ENCODE peak calls at places on chromosome 12, in five cellular contexts. O, I, J, U and A are unnamed samples. For H3K4me1, the result is how much of the 10 kb centered on the place peaks cover.

GRCh38 chr12:121539908-121540307 is 40.9 kb downstream of the KDM2B start:
- ATAC-seq in O (no peak), I (no peak), J (no peak), U (no peak), A (no peak)

GRCh38 chr12:124938066-124938465 is 23.6 kb upstream of the UBC start:
- ATAC-seq in O (no peak), I (peak), J (no peak), U (no peak), A (no peak)

GRCh38 chr12:90428881-90429280 is 526.1 kb downstream of the CCER1 start:
- ATAC-seq in O (no peak), I (no peak), J (no peak), U (no peak), A (no peak)

GRCh38 chr12:78156751-78157150 is 326.1 kb downstream of the NAV3 start:
- ATAC-seq in O (no peak), I (no peak), J (no peak), U (no peak), A (no peak)

GRCh38 chr12:91109148-91109564 is 2.1 kb downstream of the LUM start:
- ATAC-seq in O (peak), I (peak), J (peak), U (peak), A (peak)

GRCh38 chr12:110538869-110539622 is 36.9 kb downstream of the RAD9B start:
- ATAC-seq in O (no peak), I (no peak), J (no peak), U (peak), A (no peak)

GRCh38 chr12:72510772-72511171 is 238.6 kb downstream of the TRHDE start:
- ATAC-seq in O (no peak), I (no peak), J (no peak), U (no peak), A (no peak)

GRCh38 chr12:112261559-112261958 is 120.7 kb downstream of the HECTD4 start:
- ATAC-seq in O (no peak), I (no peak), J (peak), U (peak), A (no peak)

GRCh38 chr12:3107071-3107583 is 29.9 kb downstream of the TSPAN9 start:
- ATAC-seq in O (no peak), I (no peak), J (no peak), U (peak), A (no peak)

GRCh38 chr12:115956674-115957073 is 320.8 kb downstream of the MED13L start:
- ATAC-seq in O (no peak), I (no peak), J (no peak), U (no peak), A (no peak)

GRCh38 chr12:29316772-29317171 is 64.2 kb downstream of the ERGIC2 start:
- ATAC-seq in O (no peak), I (no peak), J (peak), U (no peak), A (no peak)

DNA sequence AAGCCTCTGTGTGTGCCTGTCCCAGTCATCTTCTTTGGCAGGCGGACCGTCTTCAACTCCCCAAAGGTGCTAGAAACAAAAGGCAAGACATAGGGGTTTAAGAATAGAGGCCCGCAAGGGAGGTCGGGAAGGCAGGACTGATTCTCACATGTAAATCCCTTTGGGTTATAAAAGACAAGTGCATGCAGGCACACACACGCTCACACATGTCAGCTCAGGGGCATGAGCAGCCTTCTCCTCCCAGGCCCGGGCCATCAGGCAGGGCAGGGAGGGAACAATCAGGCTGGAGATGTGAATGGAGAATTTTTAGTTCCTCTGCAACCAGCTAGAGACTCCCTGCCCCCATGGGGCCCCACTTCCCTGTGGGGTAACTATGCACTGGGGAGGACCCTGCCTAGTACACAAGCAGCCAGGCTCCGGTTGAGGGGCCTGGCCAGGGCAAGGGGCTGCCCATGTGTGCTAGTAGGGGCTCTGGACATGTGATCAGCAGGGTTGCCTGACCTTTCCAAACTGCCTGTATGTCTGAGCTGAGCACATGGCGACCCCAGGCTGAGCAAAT is 107.2 kb downstream of the RBM19 start:
- ATAC-seq in O (no peak), I (no peak), J (no peak), U (no peak), A (no peak)
- H3K4me1 ChIP-seq in O (under half), I (under half), J (under half), U (under half), A (under half)

DNA sequence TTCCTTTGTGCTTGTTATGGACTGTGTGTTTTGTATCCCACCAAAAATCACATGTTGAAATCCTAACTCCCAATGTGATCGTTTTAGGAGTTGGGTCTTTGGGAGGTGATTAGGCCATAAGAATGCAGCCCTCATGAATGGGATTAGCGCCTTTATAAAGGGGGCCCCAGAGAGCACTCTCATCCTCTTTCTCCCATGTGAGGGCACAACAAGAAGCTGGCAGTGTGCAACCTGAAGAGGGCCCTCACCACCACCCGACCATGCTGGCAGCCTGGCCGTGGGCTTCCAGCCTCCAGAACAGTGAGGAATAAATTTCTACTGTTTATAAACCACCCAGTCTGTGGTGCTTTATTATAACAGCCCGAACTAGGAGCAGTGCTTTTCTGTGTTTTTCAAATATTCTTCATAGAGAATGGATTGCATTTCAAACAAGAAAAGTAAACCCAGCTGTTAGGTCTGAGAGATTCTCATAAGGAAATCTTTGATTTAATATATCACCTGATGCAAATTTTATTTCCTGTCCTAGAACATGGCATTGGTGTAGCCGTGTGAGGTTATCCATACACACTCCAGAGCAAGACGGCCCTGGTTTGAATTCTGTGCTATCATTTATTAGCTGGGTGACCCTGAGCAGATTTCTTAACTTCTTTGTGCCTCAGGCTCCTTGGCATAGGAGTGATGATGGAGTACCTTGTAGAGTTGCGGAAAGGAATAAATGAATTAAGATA is 27.8 kb downstream of the HSPB8 start:
- ATAC-seq in O (no peak), I (no peak), J (no peak), U (no peak), A (no peak)
- TF ChIP-seq EP300 in O (no peak), I (no peak), J (no peak), U (no peak), A (no peak)

DNA sequence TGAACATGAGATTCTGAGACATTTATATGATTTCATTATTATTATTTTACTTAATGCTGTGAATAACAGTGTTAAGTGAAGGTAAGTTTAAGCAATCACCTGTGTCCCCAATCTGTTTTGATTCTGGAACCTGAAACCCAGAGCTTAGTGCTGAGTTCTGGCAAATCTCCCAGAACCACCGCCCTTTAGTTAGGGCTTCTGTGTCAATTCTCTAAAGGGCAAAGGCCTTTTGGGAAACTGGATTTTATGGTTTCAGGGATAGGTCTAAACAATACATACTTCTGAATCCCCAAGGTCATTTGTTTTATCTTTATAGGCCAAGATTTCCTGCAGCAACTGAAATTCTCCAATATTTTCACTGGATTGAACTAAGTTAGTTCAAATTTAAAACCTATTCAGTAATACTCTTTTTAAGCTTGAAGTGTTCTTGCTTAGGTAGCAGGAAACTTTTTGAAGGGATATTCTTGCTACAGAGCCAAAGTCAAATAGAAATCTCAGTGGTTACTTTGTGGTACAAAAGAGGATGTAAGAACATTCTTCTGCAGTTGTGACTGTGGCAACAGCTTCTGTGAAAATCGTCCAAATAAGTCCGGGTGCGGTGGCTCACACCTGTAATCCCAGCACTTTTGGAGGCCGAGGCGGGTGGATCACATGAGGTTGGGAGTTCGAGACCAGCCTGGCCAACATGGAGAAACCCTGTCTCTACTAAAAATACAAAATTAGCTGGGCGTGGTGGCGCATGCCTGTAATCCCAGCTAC is 10.0 kb upstream of the PKP2 start:
- ATAC-seq in O (no peak), I (peak), J (no peak), U (no peak), A (no peak)
- H3K4me1 ChIP-seq in O (under half), I (under half), J (under half), U (under half), A (under half)

DNA sequence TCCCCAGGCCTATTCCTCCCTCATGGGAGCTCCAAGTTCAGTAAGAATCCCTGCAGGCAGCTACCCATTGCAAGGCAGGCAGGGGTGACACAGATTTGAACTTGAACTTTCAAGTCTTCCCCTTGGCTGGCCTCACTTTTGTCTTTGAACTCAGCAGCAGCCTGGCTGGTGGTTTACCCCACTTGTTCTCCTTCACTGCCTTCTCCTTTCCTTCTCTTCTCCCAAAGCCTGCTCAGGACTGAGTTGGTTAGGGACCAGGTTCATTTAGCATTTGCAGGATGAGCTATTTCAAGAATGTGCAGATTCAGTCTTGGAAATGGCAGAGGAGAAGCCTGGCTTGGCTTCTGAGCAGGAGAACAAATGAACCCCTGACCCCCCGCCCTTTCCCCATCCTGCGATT is 67.7 kb upstream of the TBX3 start:
- ATAC-seq in O (no peak), I (no peak), J (no peak), U (no peak), A (no peak)
- TF ChIP-seq EP300 in O (no peak), I (no peak), J (no peak), U (no peak), A (no peak)

DNA sequence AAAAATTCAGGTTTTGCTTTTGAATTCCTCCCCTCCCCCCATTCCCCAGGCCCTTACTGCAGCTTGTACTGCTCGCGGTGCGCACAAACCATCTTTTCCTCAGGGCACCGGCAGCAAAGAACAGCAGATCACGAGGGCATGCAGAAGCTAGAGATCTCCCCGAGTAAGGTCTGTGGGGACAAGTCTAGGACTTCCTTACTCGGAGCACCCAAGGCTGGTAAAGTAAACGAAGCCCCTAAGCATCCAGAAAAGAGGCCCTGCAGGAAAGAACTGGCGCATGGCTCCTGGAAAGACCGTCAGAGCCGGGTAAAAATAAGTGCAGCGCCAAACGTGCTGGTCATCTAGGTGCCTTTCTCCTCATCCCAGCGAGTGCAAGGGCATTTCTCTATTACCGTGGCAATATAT is 709 bp downstream of the LDHB start:
- ATAC-seq in O (peak), I (peak), J (peak), U (peak), A (peak)
- H3K4me1 ChIP-seq in O (under half), I (under half), J (under half), U (under half), A (under half)

GRCh38 chr12:106285993-106286392 is 16.5 kb upstream of the TCP11L2 start:
- ATAC-seq in O (no peak), I (peak), J (no peak), U (no peak), A (no peak)

GRCh38 chr12:106281056-106281782 is 21.3 kb upstream of the TCP11L2 start:
- ATAC-seq in O (no peak), I (no peak), J (no peak), U (no peak), A (no peak)

GRCh38 chr12:106287364-106287763 is 15.2 kb upstream of the TCP11L2 start:
- ATAC-seq in O (no peak), I (no peak), J (no peak), U (no peak), A (no peak)

GRCh38 chr12:106282457-106283097 is 20.0 kb upstream of the TCP11L2 start:
- ATAC-seq in O (peak), I (peak), J (peak), U (peak), A (peak)

DNA sequence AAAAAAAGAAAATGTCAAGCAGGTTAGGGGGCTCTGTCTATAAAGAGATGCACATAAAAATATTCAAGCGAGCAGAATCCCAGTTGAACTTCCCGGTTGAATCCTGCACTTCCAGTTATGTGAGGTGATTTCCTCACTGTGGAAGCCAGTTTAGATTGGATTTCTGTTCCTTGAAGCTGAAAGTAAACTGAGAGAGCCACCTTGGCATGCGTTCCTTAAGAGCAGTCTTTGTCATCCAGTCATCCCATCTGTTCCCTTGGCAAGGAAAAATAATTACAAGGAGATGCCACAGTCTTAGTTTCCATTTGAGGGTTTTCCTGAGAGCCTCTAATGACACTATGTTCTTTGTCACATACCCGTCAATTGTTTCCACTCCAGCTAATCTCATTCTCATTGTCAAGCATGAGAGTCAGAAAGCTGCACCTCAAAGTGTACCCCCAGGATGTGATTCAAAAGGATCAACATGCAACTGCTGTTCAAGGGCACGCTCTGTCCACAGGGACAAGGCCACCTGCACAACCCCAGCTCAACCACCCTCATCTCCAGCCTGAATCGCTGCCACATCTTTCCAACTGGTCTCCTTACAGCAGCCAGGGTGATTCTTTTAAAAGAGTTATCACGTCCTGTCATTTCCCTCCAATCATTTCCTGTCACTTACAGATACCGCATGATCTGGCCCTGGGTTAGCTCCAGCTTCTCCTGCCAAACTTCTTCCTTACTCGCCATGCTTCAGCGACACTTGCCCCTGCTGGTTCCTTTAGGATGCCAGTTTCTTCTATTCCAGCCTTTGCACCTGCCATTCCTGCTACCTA is 18.0 kb upstream of the TCP11L2 start:
- ATAC-seq in O (no peak), I (no peak), J (no peak), U (no peak), A (no peak)
- TF ChIP-seq EP300 in O (no peak), I (no peak), J (no peak), U (no peak), A (no peak)

DNA sequence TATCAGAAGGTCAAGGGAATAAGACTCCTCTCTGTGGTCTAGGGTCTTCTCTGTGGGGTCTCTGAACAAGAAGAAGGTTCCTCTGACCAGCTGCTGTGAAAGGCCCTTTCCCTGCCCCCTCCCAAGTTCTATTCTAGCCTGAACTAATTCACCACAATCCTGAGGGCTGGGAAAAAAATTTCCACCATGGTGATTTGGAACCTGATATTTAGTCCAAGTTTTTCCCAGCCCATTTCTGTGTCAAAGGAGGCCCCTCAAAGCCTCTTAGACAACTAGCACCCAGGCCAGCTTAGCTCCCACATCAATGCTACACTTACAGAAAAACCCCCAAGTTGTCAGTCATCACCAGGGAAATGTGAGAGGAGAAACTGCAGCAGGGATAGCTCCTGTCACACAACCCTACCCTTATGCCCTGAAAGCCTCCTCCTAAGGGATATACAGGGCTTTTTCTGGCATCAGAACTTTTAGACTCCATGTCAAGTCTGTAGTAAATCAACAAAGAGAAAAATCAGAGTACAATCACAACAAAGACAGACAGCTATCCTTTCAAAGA is 4.5 kb downstream of the FMNL3 start:
- ATAC-seq in O (no peak), I (no peak), J (no peak), U (no peak), A (no peak)
- H3K4me1 ChIP-seq in O (under half), I (under half), J (half or more), U (under half), A (under half)

GRCh38 chr12:70989232-70989631 is 68.7 kb upstream of the PTPRR start:
- ATAC-seq in O (no peak), I (no peak), J (no peak), U (no peak), A (no peak)

GRCh38 chr12:71000255-71000654 is 79.7 kb upstream of the PTPRR start:
- ATAC-seq in O (no peak), I (no peak), J (no peak), U (no peak), A (no peak)

GRCh38 chr12:70994217-70994788 is 73.8 kb upstream of the PTPRR start:
- ATAC-seq in O (peak), I (no peak), J (no peak), U (no peak), A (peak)
- TF ChIP-seq EP300 in O (peak), I (no peak), J (no peak), U (no peak), A (no peak)

GRCh38 chr12:28156362-28156761 is 33.9 kb upstream of the CCDC91 start:
- ATAC-seq in O (no peak), I (no peak), J (peak), U (no peak), A (no peak)

GRCh38 chr12:28161697-28162096 is 28.6 kb upstream of the CCDC91 start:
- ATAC-seq in O (no peak), I (no peak), J (no peak), U (no peak), A (no peak)

GRCh38 chr12:28159688-28160087 is 30.6 kb upstream of the CCDC91 start:
- ATAC-seq in O (no peak), I (no peak), J (no peak), U (no peak), A (no peak)

GRCh38 chr12:28156804-28157203 is 33.5 kb upstream of the CCDC91 start:
- ATAC-seq in O (no peak), I (no peak), J (peak), U (no peak), A (no peak)

GRCh38 chr12:28158353-28158752 is 31.9 kb upstream of the CCDC91 start:
- ATAC-seq in O (no peak), I (no peak), J (no peak), U (no peak), A (no peak)
- H3K4me1 ChIP-seq in O (under half), I (under half), J (under half), U (under half), A (under half)

GRCh38 chr12:97555547-97556200 is 93.1 kb downstream of the RMST start:
- ATAC-seq in O (no peak), I (no peak), J (no peak), U (no peak), A (no peak)
- TF ChIP-seq EP300 in O (no peak), I (no peak), J (no peak), U (no peak), A (no peak)